ENCODE peak calls at places on chromosomes 11 and 22, in ten cellular contexts. F, L, Z, A, G, N, I, S, U and W are unnamed samples.

GRCh38 chr22:22025320-22026156 is 43.0 kb upstream of the TOP3B start:
- DNase-seq in I (no peak), L (no peak), Z (no peak), N (peak), A (no peak), G (no peak), S (no peak), F (no peak), U (no peak), W (no peak)

GRCh38 chr22:50544746-50545253 is 899 bp upstream of the KLHDC7B start:
- DNase-seq in U (no peak), A (peak), I (peak), N (peak), L (no peak), S (no peak), Z (no peak), G (peak), F (peak), W (no peak)

GRCh38 chr11:128643661-128644060 is 50.2 kb upstream of the FLI1 start:
- DNase-seq in I (no peak), F (no peak), Z (no peak), S (no peak), A (no peak), L (no peak), G (no peak), U (no peak), N (no peak), W (peak)

GRCh38 chr11:134347441-134347840 is 15.7 kb downstream of the GLB1L2 start:
- DNase-seq in A (no peak), F (no peak), Z (no peak), U (no peak), S (no peak), I (no peak), N (no peak), L (no peak), G (no peak), W (no peak)

GRCh38 chr22:46963672-46964545 is 201.5 kb downstream of the TBC1D22A start:
- DNase-seq in A (peak), G (no peak), Z (no peak), U (no peak), N (no peak), F (no peak), I (no peak), L (no peak), S (no peak), W (no peak)

GRCh38 chr22:32237021-32237420 is 18.1 kb downstream of the SLC5A4 start:
- DNase-seq in U (no peak), F (no peak), L (no peak), S (no peak), G (no peak), N (no peak), A (no peak), I (no peak), Z (no peak), W (no peak)

GRCh38 chr11:35579557-35580396 is 38.5 kb upstream of the FJX1 start:
- DNase-seq in G (no peak), U (peak), Z (peak), L (peak), F (no peak), I (no peak), N (no peak), S (no peak), A (no peak), W (peak)

GRCh38 chr11:117584056-117584830 is 212.8 kb downstream of the DSCAML1 start:
- DNase-seq in Z (no peak), I (no peak), G (no peak), F (no peak), N (no peak), A (no peak), L (peak), U (peak), S (no peak), W (no peak)

GRCh38 chr11:134405436-134405835 is 6.6 kb downstream of the B3GAT1 start:
- DNase-seq in S (no peak), A (no peak), F (no peak), U (no peak), N (no peak), G (no peak), L (no peak), Z (no peak), I (no peak), W (no peak)

GRCh38 chr11:110190885-110191284 is 97.7 kb downstream of the ZC3H12C start:
- DNase-seq in S (no peak), F (no peak), A (no peak), N (no peak), U (no peak), G (no peak), L (no peak), Z (no peak), I (no peak), W (no peak)

GRCh38 chr11:110092577-110093406 is at the start of gene ZC3H12C:
- DNase-seq in Z (peak), S (peak), A (peak), L (peak), U (peak), N (no peak), I (peak), F (peak), G (peak), W (peak)

GRCh38 chr22:26362471-26362870 is 66.6 kb upstream of the ASPHD2 start:
- DNase-seq in G (no peak), S (no peak), U (peak), L (peak), A (no peak), F (no peak), I (no peak), Z (no peak), N (no peak), W (no peak)

GRCh38 chr11:86067230-86068137 is 1.4 kb downstream of the PICALM start:
- DNase-seq in Z (peak), G (no peak), L (no peak), F (no peak), U (no peak), S (no peak), A (no peak), N (peak), I (no peak), W (no peak)

GRCh38 chr11:15276616-15277015 is 161.9 kb downstream of the INSC start:
- DNase-seq in U (no peak), F (no peak), N (no peak), L (peak), S (peak), I (peak), A (no peak), G (no peak), Z (no peak), W (no peak)

GRCh38 chr11:108221981-108222685 is at the start of gene NPAT:
- DNase-seq in U (no peak), F (no peak), Z (no peak), I (no peak), A (no peak), L (no peak), S (no peak), N (peak), G (no peak), W (no peak)

GRCh38 chr11:104623518-104623917 is 274.7 kb downstream of the CASP12 start:
- DNase-seq in A (no peak), L (peak), F (no peak), N (no peak), S (no peak), G (no peak), U (peak), Z (peak), I (no peak), W (no peak)

GRCh38 chr11:61609000-61609969 is 28.4 kb upstream of the SYT7 start:
- DNase-seq in Z (peak), S (no peak), N (no peak), L (no peak), G (no peak), F (no peak), U (no peak), I (no peak), A (no peak), W (no peak)

GRCh38 chr11:122159173-122159701 is 43.2 kb upstream of the BLID start:
- DNase-seq in S (peak), I (no peak), F (no peak), U (peak), L (peak), N (no peak), G (no peak), A (no peak), Z (peak), W (peak)

GRCh38 chr11:134363161-134363560 is 31.4 kb downstream of the GLB1L2 start:
- DNase-seq in N (no peak), A (peak), U (no peak), F (peak), L (no peak), Z (no peak), I (no peak), G (peak), S (no peak), W (no peak)

GRCh38 chr11:27921472-27921871 is 186.5 kb downstream of the KIF18A start:
- DNase-seq in N (no peak), S (no peak), Z (peak), G (no peak), A (no peak), F (no peak), L (peak), U (no peak), I (no peak), W (no peak)

GRCh38 chr11:129315781-129316579 is 59.7 kb upstream of the BARX2 start:
- DNase-seq in U (no peak), A (no peak), L (no peak), S (no peak), Z (peak), N (no peak), I (peak), F (peak), G (no peak), W (peak)

GRCh38 chr11:71285111-71285510 is 32.7 kb upstream of the SHANK2 start:
- DNase-seq in L (no peak), A (no peak), N (no peak), G (no peak), F (no peak), I (no peak), U (no peak), Z (no peak), S (no peak), W (no peak)
- H3K27ac ChIP-seq in L (no peak), A (no peak), N (no peak), G (no peak), F (no peak), I (peak), U (no peak), Z (peak), S (no peak), W (no peak)

DNA sequence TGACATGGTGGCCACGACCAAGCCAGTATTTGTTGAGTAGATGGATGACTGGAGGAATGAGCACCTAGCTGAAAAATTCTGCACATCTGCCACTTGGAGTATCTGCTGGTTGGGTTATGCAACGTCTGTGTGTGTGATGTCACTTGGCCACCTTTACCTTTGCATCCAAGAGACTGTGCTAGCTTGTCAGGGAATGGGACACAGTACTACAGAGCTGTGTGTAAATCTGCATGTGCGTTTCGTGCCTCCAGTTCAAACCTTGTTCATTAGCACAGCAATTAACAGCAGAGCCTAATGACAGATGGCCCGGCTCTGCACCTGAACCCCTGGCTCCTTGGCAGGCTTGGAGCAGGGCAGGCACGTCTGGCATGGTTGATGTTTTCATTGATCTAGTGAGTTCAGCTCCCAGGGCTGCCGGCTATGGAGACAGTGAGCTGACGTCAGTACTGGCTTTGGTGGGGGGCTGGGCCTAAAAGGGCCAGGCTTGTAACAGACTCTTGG is 188.4 kb upstream of the NAV2 start:
- DNase-seq in N (no peak), S (no peak), Z (no peak), I (peak), F (no peak), L (no peak), A (no peak), U (no peak), G (no peak), W (no peak)
- H3K4me3 ChIP-seq in N (no peak), S (no peak), Z (no peak), I (no peak), F (no peak), L (no peak), A (no peak), U (no peak), G (no peak), W (no peak)

GRCh38 chr11:66492161-66492865 is 12.1 kb downstream of the DPP3 start:
- DNase-seq in A (peak), L (no peak), F (no peak), G (no peak), N (no peak), S (no peak), Z (no peak), U (peak), I (no peak), W (peak)
- H3K27ac ChIP-seq in A (no peak), L (no peak), F (no peak), G (no peak), N (no peak), S (no peak), Z (no peak), U (no peak), I (no peak), W (no peak)

DNA sequence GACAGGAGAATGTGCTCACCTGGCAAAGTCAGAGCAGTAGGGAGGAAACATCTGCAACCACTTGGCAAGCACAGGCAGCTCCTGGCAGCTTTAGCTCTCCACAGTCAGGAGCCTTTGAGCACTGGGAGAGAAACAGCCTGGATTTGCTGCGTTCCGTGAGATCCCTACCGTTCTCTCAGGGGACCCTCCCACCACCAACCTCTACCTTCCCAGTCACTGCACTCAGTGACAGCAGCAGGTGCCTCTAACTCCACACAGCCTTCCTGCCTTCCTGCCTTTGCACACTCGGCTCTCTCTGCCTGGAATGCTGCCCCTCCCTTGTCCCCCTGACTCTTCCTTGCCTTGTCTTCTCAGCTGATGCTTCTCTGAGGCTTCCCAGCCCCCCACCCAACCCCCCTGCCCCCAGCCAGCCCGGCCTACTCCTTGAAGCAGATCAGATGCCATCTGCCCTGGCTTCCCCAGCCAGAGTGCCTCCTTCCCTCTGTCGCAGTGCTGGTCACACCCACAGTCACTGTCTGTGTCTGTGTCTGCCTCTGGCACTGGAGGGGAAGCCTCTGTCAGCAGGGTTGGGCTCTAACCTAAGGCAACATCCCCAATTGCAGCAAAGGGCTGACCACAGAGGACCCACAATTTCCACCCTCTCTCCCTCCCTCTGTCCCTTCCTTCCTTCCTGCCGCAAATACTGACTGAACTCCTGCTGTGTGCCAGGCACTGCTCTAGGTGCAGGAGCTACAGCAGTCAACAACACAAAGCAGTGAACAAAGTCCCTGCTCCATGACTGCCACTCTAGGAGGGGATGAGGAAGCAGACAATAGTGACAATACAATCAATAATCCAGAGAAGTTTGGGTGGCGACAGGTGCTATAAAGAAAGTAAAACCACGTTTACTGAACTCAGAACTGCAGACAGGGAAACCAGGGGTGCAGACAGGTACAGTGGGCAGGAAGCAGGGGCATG is 14.8 kb upstream of the TSKU start:
- DNase-seq in Z (no peak), U (no peak), G (no peak), I (peak), L (peak), S (no peak), N (no peak), F (peak), A (peak), W (peak)
- H3K4me3 ChIP-seq in Z (no peak), U (no peak), G (no peak), I (no peak), L (no peak), S (no peak), N (no peak), F (peak), A (no peak), W (no peak)

GRCh38 chr11:26483101-26483500 is 89.0 kb downstream of the MUC15 start:
- DNase-seq in S (no peak), F (no peak), Z (no peak), N (no peak), G (no peak), L (no peak), I (no peak), U (no peak), A (no peak), W (no peak)
- H3K27ac ChIP-seq in S (no peak), F (no peak), Z (no peak), N (no peak), G (no peak), L (no peak), I (no peak), U (no peak), A (no peak), W (no peak)

GRCh38 chr11:441418-442274 is at the start of gene ANO9:
- DNase-seq in Z (peak), A (peak), F (peak), N (peak), S (peak), I (peak), L (no peak), U (no peak), G (peak), W (peak)

GRCh38 chr11:439315-440064 is 2.3 kb downstream of the ANO9 start:
- DNase-seq in L (no peak), U (no peak), S (no peak), F (peak), I (no peak), N (no peak), A (peak), G (no peak), Z (no peak), W (peak)

GRCh38 chr11:442611-443081 is 835 bp upstream of the ANO9 start:
- DNase-seq in U (no peak), F (peak), G (no peak), N (no peak), Z (no peak), S (peak), I (no peak), L (no peak), A (peak), W (no peak)

GRCh38 chr11:440065-441042 is 1.5 kb downstream of the ANO9 start:
- DNase-seq in L (peak), Z (no peak), U (no peak), A (peak), I (no peak), S (peak), F (peak), G (no peak), N (no peak), W (no peak)

GRCh38 chr11:441043-441417 is 781 bp downstream of the ANO9 start:
- DNase-seq in F (peak), Z (no peak), S (peak), A (peak), G (no peak), U (no peak), I (no peak), L (no peak), N (no peak), W (no peak)
- H3K4me3 ChIP-seq in F (peak), Z (peak), S (no peak), A (no peak), G (peak), U (no peak), I (peak), L (no peak), N (peak), W (no peak)

GRCh38 chr11:69887841-69888670 is 68.8 kb upstream of the FGF3 start:
- DNase-seq in Z (no peak), F (no peak), L (no peak), G (peak), I (no peak), S (no peak), U (no peak), A (peak), N (no peak), W (no peak)

GRCh38 chr11:69889400-69890372 is 70.5 kb upstream of the FGF3 start:
- DNase-seq in L (no peak), I (no peak), Z (no peak), F (no peak), G (peak), N (no peak), A (peak), U (no peak), S (no peak), W (no peak)

GRCh38 chr11:69884751-69885150 is 65.5 kb upstream of the FGF3 start:
- DNase-seq in G (no peak), U (no peak), N (no peak), I (no peak), F (no peak), A (no peak), Z (no peak), S (no peak), L (no peak), W (no peak)

GRCh38 chr11:69888671-69889076 is 69.5 kb upstream of the FGF3 start:
- DNase-seq in A (peak), S (peak), G (peak), I (peak), U (peak), L (peak), N (peak), F (peak), Z (peak), W (peak)

GRCh38 chr11:69887330-69887729 is 68.1 kb upstream of the FGF3 start:
- DNase-seq in I (no peak), S (no peak), L (no peak), N (no peak), F (no peak), A (peak), U (no peak), Z (no peak), G (no peak), W (no peak)
- H3K27ac ChIP-seq in I (no peak), S (no peak), L (no peak), N (no peak), F (no peak), A (no peak), U (no peak), Z (no peak), G (no peak), W (no peak)

GRCh38 chr11:693887-694562 is 997 bp downstream of the DEAF1 start:
- DNase-seq in U (no peak), A (no peak), F (peak), G (no peak), L (no peak), Z (no peak), N (no peak), I (peak), S (no peak), W (no peak)

GRCh38 chr11:691710-692590 is 3.1 kb downstream of the DEAF1 start:
- DNase-seq in I (no peak), N (no peak), Z (no peak), U (no peak), G (no peak), F (no peak), L (no peak), S (no peak), A (no peak), W (no peak)

GRCh38 chr11:694563-695331 is at the start of gene DEAF1:
- DNase-seq in S (peak), N (peak), A (peak), L (peak), U (peak), G (peak), Z (peak), I (peak), F (peak), W (peak)

GRCh38 chr11:693415-693831 is 1.6 kb downstream of the DEAF1 start:
- DNase-seq in S (no peak), L (peak), A (no peak), F (no peak), N (no peak), I (no peak), G (no peak), Z (peak), U (no peak), W (peak)

GRCh38 chr11:692824-693414 is 2.1 kb downstream of the DEAF1 start:
- DNase-seq in L (no peak), U (no peak), A (no peak), G (no peak), Z (no peak), F (no peak), N (no peak), S (no peak), I (no peak), W (peak)
- H3K4me3 ChIP-seq in L (no peak), U (peak), A (peak), G (peak), Z (peak), F (peak), N (peak), S (peak), I (no peak), W (peak)

GRCh38 chr11:73176145-73176891 is 34.2 kb upstream of the FCHSD2 start:
- DNase-seq in A (peak), F (no peak), N (peak), I (no peak), L (no peak), Z (no peak), U (no peak), S (no peak), G (no peak), W (no peak)

GRCh38 chr11:73176892-73177155 is 34.7 kb upstream of the FCHSD2 start:
- DNase-seq in A (no peak), L (no peak), U (no peak), Z (peak), S (no peak), N (no peak), G (no peak), I (no peak), F (no peak), W (no peak)

GRCh38 chr11:73177380-73178091 is 35.4 kb upstream of the FCHSD2 start:
- DNase-seq in A (peak), U (no peak), N (no peak), I (peak), L (peak), S (no peak), F (peak), Z (peak), G (no peak), W (no peak)

GRCh38 chr11:73178681-73179080 is 36.6 kb upstream of the FCHSD2 start:
- DNase-seq in L (no peak), I (no peak), S (no peak), N (no peak), G (no peak), Z (no peak), U (no peak), A (peak), F (no peak), W (no peak)

GRCh38 chr11:73178092-73178539 is 36.0 kb upstream of the FCHSD2 start:
- DNase-seq in S (peak), Z (peak), N (peak), I (peak), G (no peak), L (peak), U (peak), A (peak), F (peak), W (peak)
- H3K27ac ChIP-seq in S (no peak), Z (no peak), N (peak), I (peak), G (peak), L (no peak), U (no peak), A (peak), F (peak), W (no peak)